ENCODE peak calls at places on chromosomes 13 and 19, in four cellular contexts. Z is LoVo, D is HT-29, F is NCI-H345. G is an unnamed sample.

GRCh38 chr13:80388506-80388905 is 47.6 kb upstream of the SPRY2 start:
- DNase-seq in D (no peak), F (no peak), Z (no peak), G (no peak)

GRCh38 chr13:23671367-23671766 is 101.2 kb downstream of the TNFRSF19 start:
- DNase-seq in D (no peak), F (no peak), Z (no peak), G (no peak)

GRCh38 chr13:95896302-95896701 is 156.9 kb downstream of the UGGT2 start:
- DNase-seq in Z (no peak), D (peak; percentile 21), F (no peak), G (no peak)

GRCh38 chr13:64061649-64062048 is 2646.0 kb upstream of the PCDH20 start:
- DNase-seq in D (no peak), Z (no peak), F (no peak), G (no peak)

GRCh38 chr13:82436099-82436585 is 1446.1 kb downstream of the SLITRK1 start:
- DNase-seq in F (no peak), Z (no peak), D (no peak), G (no peak)

GRCh38 chr19:18274776-18275356 is 614 bp upstream of the IQCN start:
- DNase-seq in F (no peak), D (peak; percentile 80), Z (peak; percentile 89), G (peak; percentile 11)

GRCh38 chr13:95480131-95480545 is 72.4 kb upstream of the CLDN10 start:
- DNase-seq in Z (no peak), D (no peak), F (no peak), G (no peak)

GRCh38 chr13:54744747-54745146 is 1716.1 kb downstream of the OLFM4 start:
- DNase-seq in F (no peak), Z (no peak), D (no peak), G (no peak)

GRCh38 chr19:1856698-1857603 is 6.4 kb downstream of the KLF16 start:
- DNase-seq in D (peak; percentile 85), F (no peak), Z (peak; percentile 79), G (no peak)

GRCh38 chr13:113926301-113926761 is 47.5 kb downstream of the C13orf46 start:
- DNase-seq in Z (no peak), D (no peak), F (no peak), G (no peak)

GRCh38 chr13:110363009-110363408 is 55.9 kb downstream of the COL4A2 start:
- DNase-seq in F (no peak), Z (no peak), D (no peak), G (no peak)

GRCh38 chr19:1882089-1882785 is 3.1 kb downstream of the ABHD17A start:
- DNase-seq in D (no peak), F (no peak), Z (no peak), G (no peak)

GRCh38 chr13:99055286-99056073 is 77.6 kb upstream of the DOCK9 start:
- DNase-seq in Z (no peak), F (no peak), D (no peak), G (no peak)

GRCh38 chr19:459724-460511 is 915 bp downstream of the SHC2 start:
- DNase-seq in D (peak; percentile 34), Z (peak; percentile 52), F (peak; percentile 76), G (peak; percentile 45)